ENCODE peak calls at places on chromosome 2, in eight cellular contexts. E is glutamatergic neuron, A is mammary epithelial cell, P is natural killer cell, X is fibroblast of mammary gland, R is H9, U is MM.1S, K is cardiac muscle cell. B is an unnamed sample.
A peak's percentile ranks its signal among the peaks of the same experiment; 100 is the strongest.

GRCh38 chr2:176781570-176782217 is 430.9 kb upstream of the HNRNPA3 start:
- DNase-seq in E (no peak), P (no peak), X (no peak), K (no peak), U (no peak), R (no peak), A (no peak), B (no peak)

GRCh38 chr2:101820519-101820918 is 123.0 kb downstream of the MAP4K4 start:
- DNase-seq in X (peak; percentile 86), U (no peak), R (no peak), P (no peak), A (peak; percentile 98), K (peak; percentile 66), E (no peak), B (no peak)

GRCh38 chr2:33518929-33519328 is 42.5 kb downstream of the RASGRP3 start:
- DNase-seq in E (no peak), X (peak; percentile 72), K (peak; percentile 4), U (no peak), A (peak; percentile 46), P (no peak), R (no peak), B (no peak)

GRCh38 chr2:64807417-64807816 is 153.7 kb upstream of the SERTAD2 start:
- DNase-seq in P (no peak), X (peak; percentile 100), R (no peak), U (peak; percentile 51), K (peak; percentile 94), E (no peak), A (peak; percentile 98), B (no peak)

GRCh38 chr2:114661926-114662670 is 219.7 kb downstream of the DPP10 start:
- DNase-seq in E (peak; percentile 51), R (peak; percentile 60), P (no peak), K (peak; percentile 8), X (no peak), A (no peak), U (no peak), B (peak; percentile 5)

GRCh38 chr2:134402385-134402784 is 148.5 kb downstream of the MGAT5 start:
- DNase-seq in U (no peak), K (peak; percentile 88), E (no peak), R (no peak), X (peak; percentile 97), A (no peak), P (no peak), B (no peak)

GRCh38 chr2:48482774-48483173 is 47.2 kb upstream of the STON1 start:
- DNase-seq in A (peak; percentile 29), X (peak; percentile 55), P (no peak), U (no peak), R (no peak), E (no peak), K (peak; percentile 60), B (no peak)

GRCh38 chr2:30948857-30949256 is 141.6 kb upstream of the CAPN13 start:
- DNase-seq in U (no peak), R (no peak), A (no peak), X (no peak), E (no peak), K (no peak), P (no peak), B (no peak)

GRCh38 chr2:43469094-43469493 is 126.7 kb downstream of the THADA start:
- DNase-seq in U (no peak), P (no peak), E (no peak), X (no peak), R (no peak), K (no peak), A (no peak), B (no peak)

GRCh38 chr2:198137733-198138132 is 333.3 kb downstream of the PLCL1 start:
- DNase-seq in P (no peak), K (no peak), E (no peak), X (no peak), A (no peak), R (peak; percentile 50), U (no peak), B (no peak)
- TF ChIP-seq CTCF in P (no peak), K (peak; percentile 21), E (peak; percentile 15), X (no peak), A (no peak), R (peak; percentile 72), U (no peak), B (no peak)

DNA sequence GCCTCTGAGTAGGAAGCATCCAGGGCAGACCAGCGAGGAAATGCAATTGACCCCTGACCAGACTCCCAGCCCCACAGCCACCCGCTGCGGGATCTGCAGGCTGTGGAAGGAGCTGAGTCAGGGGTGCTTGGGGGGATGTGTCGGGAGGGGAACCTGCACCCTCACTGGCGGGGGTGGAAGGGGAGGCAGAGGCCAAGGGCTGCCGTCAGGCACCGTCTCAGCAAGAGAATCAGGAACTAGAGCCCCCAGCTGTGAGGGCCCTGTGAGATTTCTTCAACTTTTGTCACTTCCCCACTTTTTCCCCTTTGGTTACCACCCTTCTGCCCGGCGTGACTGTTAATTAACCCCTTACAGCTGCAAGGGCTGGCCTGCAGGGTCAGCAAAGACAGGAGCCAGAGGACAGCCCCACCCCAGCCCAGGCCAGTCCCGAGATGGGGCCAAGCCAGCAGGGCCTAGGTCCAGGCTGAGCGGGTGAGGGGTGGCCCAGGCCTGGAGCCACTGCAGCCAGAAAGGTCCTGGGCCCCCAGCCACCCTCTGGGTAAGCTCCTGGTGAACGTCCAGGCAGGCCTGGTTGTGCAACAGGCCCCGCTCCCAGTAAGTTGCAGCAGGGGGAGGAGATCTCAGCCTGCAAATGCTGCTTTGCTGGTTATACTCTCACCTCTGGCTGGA is 147.0 kb upstream of the ID2 start:
- DNase-seq in X (peak; percentile 77), U (no peak), P (no peak), R (no peak), K (peak; percentile 87), A (no peak), E (no peak), B (no peak)
- TF ChIP-seq CTCF in X (no peak), U (no peak), P (no peak), R (no peak), K (no peak), A (no peak), E (no peak), B (no peak)

GRCh38 chr2:131682122-131682944 is 154.6 kb downstream of the CCDC74A start:
- DNase-seq in A (peak; percentile 83), E (peak; percentile 85), P (peak; percentile 46), U (peak; percentile 93), X (peak; percentile 84), K (peak; percentile 83), R (peak; percentile 93), B (peak; percentile 65)
- TF ChIP-seq CTCF in A (peak; percentile 16), E (no peak), P (no peak), U (peak; percentile 30), X (peak; percentile 7), K (peak; percentile 38), R (peak; percentile 53), B (no peak)

GRCh38 chr2:141393214-141393545 is 737.6 kb downstream of the LRP1B start:
- DNase-seq in X (no peak), U (no peak), R (no peak), P (no peak), E (no peak), A (no peak), K (peak; percentile 37), B (no peak)
- TF ChIP-seq CTCF in X (no peak), U (no peak), R (no peak), P (no peak), E (no peak), A (no peak), K (no peak), B (no peak)

GRCh38 chr2:129667586-129667985 is 311.9 kb upstream of the RAB6C start:
- DNase-seq in K (no peak), X (no peak), A (no peak), P (no peak), U (no peak), E (no peak), R (no peak), B (no peak)

GRCh38 chr2:129658430-129658829 is 321.0 kb upstream of the RAB6C start:
- DNase-seq in A (no peak), E (no peak), X (no peak), K (no peak), R (no peak), P (no peak), U (no peak), B (no peak)

GRCh38 chr2:129661942-129662341 is 317.5 kb upstream of the RAB6C start:
- DNase-seq in R (no peak), P (no peak), K (no peak), U (no peak), X (no peak), E (no peak), A (no peak), B (no peak)
- TF ChIP-seq CTCF in R (peak; percentile 27), P (no peak), K (no peak), U (no peak), X (no peak), E (peak; percentile 20), A (no peak), B (no peak)

DNA sequence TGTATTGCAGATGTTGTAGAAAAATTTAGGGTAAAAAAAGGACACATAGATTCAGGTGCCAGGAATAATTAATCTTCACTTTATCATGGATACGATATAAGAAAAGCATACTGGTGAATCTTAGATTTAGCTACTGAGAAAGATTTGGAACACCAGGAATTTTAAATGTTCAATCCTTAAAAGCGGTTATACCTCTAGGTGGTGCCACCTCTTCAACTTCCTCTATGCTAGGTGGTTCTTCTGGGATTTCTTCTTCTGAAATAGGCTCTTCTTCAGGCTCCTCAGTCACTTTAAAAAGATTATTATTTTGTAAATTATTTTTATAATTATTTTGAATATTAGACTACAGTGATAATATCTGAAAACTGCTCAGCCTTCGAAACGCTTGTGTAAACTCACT is 133.1 kb downstream of the TTN start:
- DNase-seq in E (no peak), X (no peak), U (no peak), R (no peak), A (no peak), P (no peak), K (no peak), B (no peak)
- TF ChIP-seq CTCF in E (no peak), X (peak; percentile 24), U (no peak), R (peak; percentile 64), A (no peak), P (no peak), K (no peak), B (no peak)

DNA sequence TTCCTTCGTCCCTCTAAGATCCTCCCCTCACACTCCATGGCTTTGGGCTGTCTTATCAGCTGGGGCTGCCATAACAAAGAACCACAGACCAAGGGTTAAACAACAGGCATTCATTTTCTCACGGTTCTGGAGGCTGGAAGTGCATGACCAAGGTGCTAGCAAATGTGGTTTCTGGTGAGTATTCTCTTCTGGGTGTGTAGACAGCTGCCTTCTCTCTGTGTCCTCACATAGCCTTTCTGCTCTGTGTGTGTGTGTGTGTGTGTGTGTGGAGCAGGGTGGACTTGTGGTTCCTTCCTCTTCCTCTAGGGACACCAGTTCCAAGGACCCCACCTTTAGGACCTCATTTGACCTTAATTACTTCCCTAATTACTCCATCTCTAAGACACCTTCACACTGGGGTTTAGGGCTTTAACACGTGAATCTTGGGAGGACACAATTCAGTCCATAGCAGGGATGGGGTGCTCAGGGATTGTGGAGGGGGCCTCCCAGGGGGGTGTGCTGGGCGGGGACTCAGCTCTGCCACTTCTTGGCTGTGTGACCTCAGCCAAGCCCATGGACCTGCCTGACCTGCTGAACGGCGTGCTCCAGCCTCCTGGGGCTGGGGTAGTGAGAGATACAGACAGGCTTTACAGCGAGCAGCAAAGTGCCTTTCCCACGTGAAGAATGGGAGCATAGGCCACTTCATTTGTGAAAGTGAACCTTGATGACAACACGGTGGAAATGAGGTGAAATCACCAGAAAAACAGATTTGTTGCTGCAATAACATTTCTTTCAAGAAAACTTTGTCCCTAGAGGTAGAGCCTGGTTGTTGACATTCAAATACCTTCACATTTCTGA is 38.1 kb downstream of the ACKR3 start:
- DNase-seq in E (no peak), K (peak; percentile 53), U (no peak), X (peak; percentile 73), A (peak; percentile 61), P (peak; percentile 56), R (no peak), B (no peak)
- TF ChIP-seq CTCF in E (no peak), K (peak; percentile 9), U (no peak), X (no peak), A (no peak), P (peak; percentile 40), R (peak; percentile 47), B (no peak)